ENCODE peak calls at places on chromosome 7, in eight cellular contexts. F is activated gamma-delta T cell treated with anti-CD3 and anti-CD28 coated beads, Interleukin-2, amount 50 U/mL, for 16 hours; L is naive thymus-derived CD8-positive, alpha-beta T cell; G is left ventricle myocardium superior; E is GM13976; N is activated T-cell treated with anti-CD3 and anti-CD28 coated beads, Interleukin-2, amount 50 U/mL, for 72 hours; R is HTR-8/SVneo; S is T1000. O is an unnamed sample.

GRCh38 chr7:80047856-80048459 is 86.7 kb upstream of the GNAI1 start:
- DNase-seq in R (no peak), G (no peak), L (peak), S (no peak), E (no peak), F (no peak), N (no peak), O (no peak)

GRCh38 chr7:28102778-28103177 is 77.8 kb downstream of the JAZF1 start:
- DNase-seq in R (peak), S (no peak), E (no peak), L (no peak), F (no peak), G (no peak), N (no peak), O (no peak)

GRCh38 chr7:51075681-51076580 is 240.7 kb downstream of the COBL start:
- DNase-seq in G (peak), N (no peak), S (no peak), L (no peak), F (no peak), E (no peak), R (no peak), O (no peak)

GRCh38 chr7:55423277-55423711 is 58.2 kb downstream of the LANCL2 start:
- DNase-seq in F (no peak), S (no peak), G (no peak), E (no peak), L (no peak), N (no peak), R (no peak), O (no peak)

GRCh38 chr7:56009695-56010094 is 41.5 kb downstream of the PSPH start:
- DNase-seq in E (no peak), R (no peak), N (no peak), F (no peak), S (no peak), G (no peak), L (no peak), O (no peak)

GRCh38 chr7:73308074-73308664 is 457 bp downstream of the NSUN5 start:
- DNase-seq in E (peak), S (no peak), G (peak), R (no peak), F (no peak), N (no peak), L (no peak), O (no peak)

GRCh38 chr7:151123485-151124204 is 37.4 kb downstream of the AGAP3 start:
- DNase-seq in R (peak), G (peak), S (peak), L (peak), N (peak), E (peak), F (peak), O (peak)

GRCh38 chr7:47792521-47793121 is 155.6 kb downstream of the PKD1L1 start:
- DNase-seq in S (no peak), F (no peak), L (no peak), G (no peak), N (no peak), R (no peak), E (no peak), O (no peak)

GRCh38 chr7:44284881-44285541 is 40.4 kb downstream of the CAMK2B start:
- DNase-seq in G (peak), R (no peak), F (no peak), E (no peak), N (no peak), S (no peak), L (no peak), O (no peak)

GRCh38 chr7:4798706-4799235 is 23.3 kb downstream of the AP5Z1 start:
- DNase-seq in E (no peak), S (no peak), L (no peak), R (no peak), N (no peak), F (no peak), G (no peak), O (no peak)

O was measured in naive B cell.